ENCODE peak calls at places on chromosomes 3 and 15, in eight cellular contexts. One of them, this sample, is unnamed.

GRCh38 chr15:57916695-57917094 is 148.8 kb downstream of the ALDH1A2 start:
- DNase-seq in astrocyte of the cerebellum: no peak
- DNase-seq in fibroblast of the aortic adventitia: no peak
- DNase-seq in AG09309: no peak
- DNase-seq in ovary: no peak
- DNase-seq in pancreas: peak; percentile 40
- DNase-seq in cardiac muscle cell: peak; percentile 35
- DNase-seq in heart left ventricle: no peak
- DNase-seq in this sample: no peak

GRCh38 chr3:173708191-173708590 is 310.6 kb downstream of the NLGN1 start:
- DNase-seq in heart left ventricle: no peak
- DNase-seq in pancreas: no peak
- DNase-seq in AG09309: no peak
- DNase-seq in ovary: no peak
- DNase-seq in astrocyte of the cerebellum: no peak
- DNase-seq in cardiac muscle cell: no peak
- DNase-seq in fibroblast of the aortic adventitia: no peak
- DNase-seq in this sample: no peak

GRCh38 chr3:84983490-84983889 is 24.7 kb downstream of the CADM2 start:
- DNase-seq in pancreas: no peak
- DNase-seq in AG09309: no peak
- DNase-seq in astrocyte of the cerebellum: no peak
- DNase-seq in cardiac muscle cell: no peak
- DNase-seq in ovary: no peak
- DNase-seq in heart left ventricle: no peak
- DNase-seq in fibroblast of the aortic adventitia: no peak
- DNase-seq in this sample: no peak

GRCh38 chr3:160193644-160194192 is 31.5 kb upstream of the C3orf80 start:
- DNase-seq in cardiac muscle cell: no peak
- DNase-seq in fibroblast of the aortic adventitia: no peak
- DNase-seq in ovary: no peak
- DNase-seq in AG09309: no peak
- DNase-seq in astrocyte of the cerebellum: no peak
- DNase-seq in pancreas: no peak
- DNase-seq in heart left ventricle: no peak
- DNase-seq in this sample: no peak

GRCh38 chr3:14436954-14437281 is 34.5 kb downstream of the SLC6A6 start:
- DNase-seq in fibroblast of the aortic adventitia: no peak
- DNase-seq in astrocyte of the cerebellum: no peak
- DNase-seq in heart left ventricle: no peak
- DNase-seq in ovary: no peak
- DNase-seq in cardiac muscle cell: no peak
- DNase-seq in AG09309: no peak
- DNase-seq in pancreas: no peak
- DNase-seq in this sample: no peak

GRCh38 chr3:9793161-9793781 is 389 bp downstream of the ARPC4 start:
- DNase-seq in cardiac muscle cell: peak; percentile 57
- DNase-seq in fibroblast of the aortic adventitia: peak; percentile 52
- DNase-seq in pancreas: no peak
- DNase-seq in AG09309: no peak
- DNase-seq in astrocyte of the cerebellum: no peak
- DNase-seq in ovary: no peak
- DNase-seq in heart left ventricle: no peak
- DNase-seq in this sample: peak; percentile 49

GRCh38 chr15:55873024-55873745 is 120.2 kb downstream of the NEDD4 start:
- DNase-seq in pancreas: no peak
- DNase-seq in cardiac muscle cell: peak; percentile 49
- DNase-seq in AG09309: no peak
- DNase-seq in heart left ventricle: no peak
- DNase-seq in astrocyte of the cerebellum: no peak
- DNase-seq in ovary: no peak
- DNase-seq in fibroblast of the aortic adventitia: peak; percentile 68
- DNase-seq in this sample: peak; percentile 73

GRCh38 chr3:147120029-147120428 is 286.3 kb downstream of the ZIC4 start:
- DNase-seq in fibroblast of the aortic adventitia: peak; percentile 59
- DNase-seq in astrocyte of the cerebellum: peak; percentile 37
- DNase-seq in AG09309: no peak
- DNase-seq in cardiac muscle cell: peak; percentile 27
- DNase-seq in ovary: no peak
- DNase-seq in heart left ventricle: no peak
- DNase-seq in pancreas: no peak
- DNase-seq in this sample: peak; percentile 29

GRCh38 chr3:184688251-184688851 is 23.5 kb downstream of the MAGEF1 start:
- DNase-seq in ovary: no peak
- DNase-seq in pancreas: peak; percentile 27
- DNase-seq in cardiac muscle cell: peak; percentile 83
- DNase-seq in fibroblast of the aortic adventitia: peak; percentile 89
- DNase-seq in heart left ventricle: no peak
- DNase-seq in astrocyte of the cerebellum: peak; percentile 79
- DNase-seq in AG09309: peak; percentile 78
- DNase-seq in this sample: peak; percentile 51

GRCh38 chr3:147396709-147397046 is 9.7 kb downstream of the ZIC4 start:
- DNase-seq in ovary: no peak
- DNase-seq in cardiac muscle cell: no peak
- DNase-seq in astrocyte of the cerebellum: no peak
- DNase-seq in fibroblast of the aortic adventitia: no peak
- DNase-seq in heart left ventricle: no peak
- DNase-seq in AG09309: no peak
- DNase-seq in pancreas: no peak
- DNase-seq in this sample: no peak

GRCh38 chr3:52313774-52314188 is 2.3 kb upstream of the DNAH1 start:
- DNase-seq in AG09309: no peak
- DNase-seq in cardiac muscle cell: peak; percentile 30
- DNase-seq in heart left ventricle: no peak
- DNase-seq in fibroblast of the aortic adventitia: peak; percentile 53
- DNase-seq in pancreas: no peak
- DNase-seq in astrocyte of the cerebellum: no peak
- DNase-seq in ovary: no peak
- DNase-seq in this sample: peak; percentile 30

GRCh38 chr3:139202226-139202958 is 141.4 kb upstream of the MRPS22 start:
- DNase-seq in heart left ventricle: peak; percentile 41
- DNase-seq in pancreas: peak; percentile 66
- DNase-seq in fibroblast of the aortic adventitia: no peak
- DNase-seq in astrocyte of the cerebellum: no peak
- DNase-seq in AG09309: no peak
- DNase-seq in ovary: no peak
- DNase-seq in cardiac muscle cell: no peak
- DNase-seq in this sample: no peak

GRCh38 chr15:40776537-40777141 is 6.9 kb downstream of the C15orf62 start:
- DNase-seq in ovary: no peak
- DNase-seq in pancreas: no peak
- DNase-seq in heart left ventricle: no peak
- DNase-seq in cardiac muscle cell: peak; percentile 53
- DNase-seq in fibroblast of the aortic adventitia: peak; percentile 72
- DNase-seq in AG09309: peak; percentile 45
- DNase-seq in astrocyte of the cerebellum: peak; percentile 49
- DNase-seq in this sample: peak; percentile 42

GRCh38 chr3:65144791-65145355 is 457.1 kb upstream of the ADAMTS9 start:
- DNase-seq in AG09309: peak; percentile 14
- DNase-seq in ovary: no peak
- DNase-seq in fibroblast of the aortic adventitia: peak; percentile 34
- DNase-seq in cardiac muscle cell: peak; percentile 20
- DNase-seq in heart left ventricle: no peak
- DNase-seq in astrocyte of the cerebellum: peak; percentile 8
- DNase-seq in pancreas: no peak
- DNase-seq in this sample: no peak

GRCh38 chr15:82305621-82306048 is 43.0 kb downstream of the SAXO2 start:
- DNase-seq in AG09309: no peak
- DNase-seq in ovary: no peak
- DNase-seq in pancreas: no peak
- DNase-seq in astrocyte of the cerebellum: no peak
- DNase-seq in heart left ventricle: no peak
- DNase-seq in fibroblast of the aortic adventitia: no peak
- DNase-seq in cardiac muscle cell: no peak
- DNase-seq in this sample: no peak

GRCh38 chr3:137767146-137768020 is 3.3 kb downstream of the SOX14 start:
- DNase-seq in heart left ventricle: no peak
- DNase-seq in ovary: no peak
- DNase-seq in fibroblast of the aortic adventitia: no peak
- DNase-seq in cardiac muscle cell: no peak
- DNase-seq in pancreas: no peak
- DNase-seq in astrocyte of the cerebellum: no peak
- DNase-seq in AG09309: no peak
- DNase-seq in this sample: no peak

GRCh38 chr3:194313642-194314430 is 37.3 kb downstream of the CPN2 start:
- DNase-seq in ovary: peak; percentile 89
- DNase-seq in astrocyte of the cerebellum: no peak
- DNase-seq in pancreas: no peak
- DNase-seq in AG09309: no peak
- DNase-seq in cardiac muscle cell: peak; percentile 77
- DNase-seq in heart left ventricle: peak; percentile 76
- DNase-seq in fibroblast of the aortic adventitia: peak; percentile 74
- DNase-seq in this sample: peak; percentile 52

GRCh38 chr3:64837126-64837738 is 149.4 kb upstream of the ADAMTS9 start:
- DNase-seq in pancreas: no peak
- DNase-seq in cardiac muscle cell: no peak
- DNase-seq in heart left ventricle: no peak
- DNase-seq in fibroblast of the aortic adventitia: no peak
- DNase-seq in astrocyte of the cerebellum: no peak
- DNase-seq in ovary: no peak
- DNase-seq in AG09309: no peak
- DNase-seq in this sample: no peak

GRCh38 chr3:7095116-7095515 is 234.2 kb downstream of the GRM7 start:
- DNase-seq in fibroblast of the aortic adventitia: no peak
- DNase-seq in heart left ventricle: no peak
- DNase-seq in ovary: no peak
- DNase-seq in astrocyte of the cerebellum: peak; percentile 37
- DNase-seq in AG09309: no peak
- DNase-seq in cardiac muscle cell: no peak
- DNase-seq in pancreas: no peak
- DNase-seq in this sample: no peak

GRCh38 chr3:179958759-179959158 is 78.0 kb downstream of the PEX5L start:
- DNase-seq in pancreas: no peak
- DNase-seq in fibroblast of the aortic adventitia: no peak
- DNase-seq in cardiac muscle cell: no peak
- DNase-seq in AG09309: no peak
- DNase-seq in heart left ventricle: no peak
- DNase-seq in astrocyte of the cerebellum: no peak
- DNase-seq in ovary: no peak
- DNase-seq in this sample: no peak

DNA sequence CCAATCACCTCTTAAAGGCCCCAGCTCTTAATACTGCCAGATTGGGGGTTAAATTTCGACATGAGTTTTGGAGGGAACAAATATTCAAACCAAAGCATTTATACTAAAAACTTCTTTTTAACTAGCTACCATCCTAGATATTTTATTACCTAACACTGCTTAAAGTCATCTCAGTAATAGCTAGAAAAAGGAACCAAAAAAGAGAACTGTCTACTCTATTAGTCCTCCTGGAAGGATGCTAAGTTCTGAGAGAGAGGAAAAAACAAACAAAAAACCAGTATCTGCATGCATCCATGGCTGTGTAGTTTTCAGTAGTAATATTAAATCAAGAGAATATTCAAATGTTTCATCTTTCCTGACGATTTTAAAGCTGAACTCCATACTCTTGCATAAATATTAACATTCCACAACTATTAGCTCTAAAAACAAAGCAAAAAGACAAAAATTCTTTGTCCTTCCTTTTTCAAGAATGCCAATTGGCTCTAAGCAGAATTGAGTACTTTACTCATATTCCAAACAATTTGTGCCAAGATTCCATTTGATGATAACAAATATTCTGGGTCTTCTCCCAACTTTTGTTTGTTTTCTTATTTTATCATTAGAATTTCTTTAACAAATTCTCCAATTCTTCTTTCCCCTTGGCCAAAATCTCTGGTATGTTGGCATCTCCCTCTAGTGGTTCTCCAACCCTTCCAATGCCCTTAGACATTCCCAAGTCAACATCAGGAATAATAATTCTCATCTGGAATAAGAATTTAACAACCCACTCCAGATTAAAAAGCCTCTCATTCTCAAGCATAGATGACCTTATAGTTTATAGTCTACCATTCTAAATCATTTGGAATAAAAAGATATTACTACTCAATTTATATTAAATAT is 5.5 kb downstream of the CPOX start:
- DNase-seq in pancreas: no peak
- DNase-seq in astrocyte of the cerebellum: no peak
- DNase-seq in ovary: no peak
- DNase-seq in fibroblast of the aortic adventitia: peak; percentile 78
- DNase-seq in AG09309: no peak
- DNase-seq in heart left ventricle: no peak
- DNase-seq in cardiac muscle cell: no peak
- DNase-seq in this sample: peak; percentile 28
- TF ChIP-seq CTCF in pancreas: no peak
- TF ChIP-seq CTCF in astrocyte of the cerebellum: peak; percentile 54
- TF ChIP-seq CTCF in ovary: no peak
- TF ChIP-seq CTCF in fibroblast of the aortic adventitia: peak; percentile 67
- TF ChIP-seq CTCF in AG09309: peak; percentile 41
- TF ChIP-seq CTCF in heart left ventricle: no peak
- TF ChIP-seq CTCF in cardiac muscle cell: peak; percentile 39
- TF ChIP-seq CTCF in this sample: peak; percentile 53

GRCh38 chr3:23712095-23712494 is 93.7 kb upstream of the UBE2E1 start:
- DNase-seq in AG09309: no peak
- DNase-seq in ovary: no peak
- DNase-seq in pancreas: no peak
- DNase-seq in heart left ventricle: no peak
- DNase-seq in cardiac muscle cell: no peak
- DNase-seq in astrocyte of the cerebellum: no peak
- DNase-seq in fibroblast of the aortic adventitia: no peak
- DNase-seq in this sample: no peak
- H3K4me3 ChIP-seq in AG09309: no peak overlapping the region
- H3K4me3 ChIP-seq in ovary: no peak overlapping the region
- H3K4me3 ChIP-seq in pancreas: no peak overlapping the region
- H3K4me3 ChIP-seq in heart left ventricle: peak overlapping the region; percentile 4
- H3K4me3 ChIP-seq in cardiac muscle cell: no peak overlapping the region
- H3K4me3 ChIP-seq in astrocyte of the cerebellum: no peak overlapping the region
- H3K4me3 ChIP-seq in fibroblast of the aortic adventitia: no peak overlapping the region
- H3K4me3 ChIP-seq in this sample: no peak overlapping the region

DNA sequence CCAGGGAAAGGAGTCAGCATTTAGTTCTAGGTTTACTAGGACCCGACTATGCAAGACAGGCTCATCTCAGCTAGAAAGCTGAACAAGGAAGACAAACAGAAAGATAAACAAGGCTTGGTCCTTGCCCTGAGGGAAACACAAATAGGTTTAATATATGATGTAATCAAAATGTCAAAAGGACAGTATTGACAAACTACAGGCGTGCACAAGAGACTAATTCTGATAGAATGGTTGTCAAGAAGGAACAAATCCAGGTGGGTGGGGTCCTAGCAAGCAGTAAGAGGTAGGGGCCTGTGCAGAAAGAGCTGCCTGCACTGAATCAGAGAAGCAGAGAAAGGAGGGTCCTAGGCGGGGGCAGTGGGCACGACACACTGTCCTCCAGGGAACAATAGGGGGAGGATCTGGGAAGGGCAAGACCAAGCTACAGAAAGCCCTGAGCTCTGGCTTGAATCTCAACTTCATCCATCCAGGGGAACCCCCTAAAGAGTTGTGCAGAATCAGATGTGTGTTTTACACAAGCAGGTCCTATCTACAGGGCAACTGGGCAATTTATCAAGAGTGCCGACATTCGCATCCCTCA is 23.3 kb downstream of the RFTN1 start:
- DNase-seq in cardiac muscle cell: no peak
- DNase-seq in ovary: no peak
- DNase-seq in astrocyte of the cerebellum: no peak
- DNase-seq in fibroblast of the aortic adventitia: no peak
- DNase-seq in heart left ventricle: no peak
- DNase-seq in AG09309: no peak
- DNase-seq in pancreas: no peak
- DNase-seq in this sample: no peak
- TF ChIP-seq CTCF in cardiac muscle cell: no peak
- TF ChIP-seq CTCF in ovary: no peak
- TF ChIP-seq CTCF in astrocyte of the cerebellum: no peak
- TF ChIP-seq CTCF in fibroblast of the aortic adventitia: no peak
- TF ChIP-seq CTCF in heart left ventricle: no peak
- TF ChIP-seq CTCF in AG09309: no peak
- TF ChIP-seq CTCF in pancreas: no peak
- TF ChIP-seq CTCF in this sample: no peak

GRCh38 chr3:177889158-177889557 is 647.1 kb upstream of the KCNMB2 start:
- DNase-seq in cardiac muscle cell: no peak
- DNase-seq in ovary: no peak
- DNase-seq in fibroblast of the aortic adventitia: no peak
- DNase-seq in AG09309: no peak
- DNase-seq in heart left ventricle: no peak
- DNase-seq in astrocyte of the cerebellum: no peak
- DNase-seq in pancreas: no peak
- DNase-seq in this sample: peak; percentile 4
- H3K4me3 ChIP-seq in cardiac muscle cell: no peak overlapping the region
- H3K4me3 ChIP-seq in ovary: no peak overlapping the region
- H3K4me3 ChIP-seq in fibroblast of the aortic adventitia: no peak overlapping the region
- H3K4me3 ChIP-seq in AG09309: no peak overlapping the region
- H3K4me3 ChIP-seq in heart left ventricle: no peak overlapping the region
- H3K4me3 ChIP-seq in astrocyte of the cerebellum: no peak overlapping the region
- H3K4me3 ChIP-seq in pancreas: no peak overlapping the region
- H3K4me3 ChIP-seq in this sample: no peak overlapping the region